ENCODE peak calls at places on chromosomes 2 and 18, in seven cellular contexts. U is HCEC 1CT, V is heart left ventricle, H is left cardiac atrium, N is WTC11, R is BJ, L is T-helper 2 cell. D is an unnamed sample.

GRCh38 chr18:24414349-24415003 is 12.0 kb upstream of the IMPACT start:
- DNase-seq in R (no peak), N (no peak), L (peak; percentile 98), U (no peak), V (no peak), H (no peak), D (no peak)

GRCh38 chr2:72425996-72426395 is 278.3 kb upstream of the CYP26B1 start:
- DNase-seq in V (no peak), R (no peak), L (no peak), H (no peak), N (no peak), U (no peak), D (no peak)

GRCh38 chr2:120395686-120396518 is 50.0 kb downstream of the INHBB start:
- DNase-seq in U (no peak), H (no peak), N (no peak), L (no peak), R (no peak), V (no peak), D (no peak)

GRCh38 chr2:112229365-112229764 is 25.5 kb downstream of the ZC3H8 start:
- DNase-seq in U (no peak), L (no peak), V (no peak), R (no peak), N (no peak), H (no peak), D (no peak)

GRCh38 chr2:167333245-167333644 is 445.0 kb downstream of the XIRP2 start:
- DNase-seq in U (peak; percentile 56), V (no peak), R (no peak), L (no peak), N (no peak), H (no peak), D (no peak)

GRCh38 chr2:58182527-58182926 is 58.6 kb downstream of the FANCL start:
- DNase-seq in N (no peak), U (peak; percentile 41), H (no peak), L (no peak), R (no peak), V (no peak), D (no peak)

GRCh38 chr18:11866329-11866728 is 15.1 kb downstream of the CHMP1B start:
- DNase-seq in L (no peak), N (no peak), R (no peak), U (no peak), H (no peak), V (no peak), D (no peak)

GRCh38 chr18:74353169-74353775 is 37.6 kb downstream of the C18orf63 start:
- DNase-seq in N (peak; percentile 53), V (peak; percentile 65), R (no peak), H (peak; percentile 62), U (peak; percentile 79), L (peak; percentile 69), D (peak; percentile 59)

GRCh38 chr18:9283789-9284188 is 50.8 kb upstream of the TWSG1 start:
- DNase-seq in V (no peak), U (peak; percentile 33), N (no peak), R (no peak), H (no peak), L (no peak), D (no peak)

GRCh38 chr2:237059155-237059875 is 26.4 kb upstream of the COPS8 start:
- DNase-seq in V (no peak), R (no peak), H (no peak), N (no peak), U (no peak), L (peak; percentile 63), D (no peak)

GRCh38 chr2:128305555-128306080 is 13.1 kb downstream of the HS6ST1 start:
- DNase-seq in N (no peak), R (no peak), V (no peak), L (no peak), H (peak; percentile 18), U (no peak), D (no peak)

GRCh38 chr2:237149425-237149824 is 63.7 kb downstream of the COPS8 start:
- DNase-seq in R (no peak), H (no peak), V (no peak), N (no peak), U (no peak), L (peak; percentile 31), D (no peak)

GRCh38 chr2:25275575-25275965 is 66.2 kb downstream of the DNMT3A start:
- DNase-seq in L (no peak), H (no peak), V (no peak), R (no peak), N (no peak), U (no peak), D (no peak)

GRCh38 chr2:73083886-73084792 is 12.6 kb upstream of the SFXN5 start:
- DNase-seq in N (no peak), H (no peak), L (no peak), U (no peak), R (no peak), V (no peak), D (no peak)

GRCh38 chr18:25786778-25787177 is 303.6 kb downstream of the SS18 start:
- DNase-seq in U (peak; percentile 87), L (no peak), R (peak; percentile 78), N (no peak), V (no peak), H (no peak), D (no peak)

GRCh38 chr2:25697559-25698341 is 24.4 kb upstream of the DTNB start:
- DNase-seq in N (peak; percentile 24), U (no peak), R (no peak), L (peak; percentile 27), H (no peak), V (no peak), D (no peak)

GRCh38 chr2:214367171-214367570 is 43.7 kb upstream of the VWC2L start:
- DNase-seq in L (no peak), U (no peak), H (no peak), N (no peak), R (no peak), V (no peak), D (no peak)

GRCh38 chr18:58362829-58363231 is 266.1 kb downstream of the ALPK2 start:
- DNase-seq in V (no peak), N (no peak), H (no peak), R (no peak), U (no peak), L (no peak), D (no peak)

GRCh38 chr18:35500113-35500512 is 2.4 kb upstream of the INO80C start:
- DNase-seq in V (no peak), N (no peak), H (no peak), U (no peak), L (no peak), R (no peak), D (no peak)

GRCh38 chr2:12211326-12212170 is 465.1 kb downstream of the LPIN1 start:
- DNase-seq in L (no peak), H (no peak), R (no peak), V (no peak), N (no peak), U (no peak), D (no peak)

GRCh38 chr2:56183643-56184499 is at the start of gene CCDC85A:
- DNase-seq in N (peak; percentile 92), R (no peak), H (peak; percentile 85), U (peak; percentile 73), V (peak; percentile 87), L (peak; percentile 66), D (peak; percentile 67)

GRCh38 chr2:109609352-109610024 is 4.3 kb downstream of the SEPTIN10 start:
- DNase-seq in V (peak; percentile 36), N (no peak), L (peak; percentile 23), U (peak; percentile 61), R (no peak), H (no peak), D (no peak)

D was measured in NT2/D1.